ENCODE peak calls at places on chromosomes 7 and 10, in nine cellular contexts. P is BJ; V is ACHN; R is activated CD8-positive, alpha-beta memory T cell treated with anti-CD3 and anti-CD28 coated beads, Interleukin-2, amount 50 U/mL, for 4 hours; X is adrenal gland; K is substantia nigra; C is activated naive CD8-positive, alpha-beta T cell treated with anti-CD3 and anti-CD28 coated beads, Interleukin-2, amount 50 U/mL, for 24 hours; F is non-pigmented ciliary epithelial cell; A is C1 segment of cervical spinal cord. W is an unnamed sample.
A peak's percentile ranks its signal among the peaks of the same experiment; 100 is the strongest.

GRCh38 chr10:110216240-110216639 is 8.8 kb downstream of the MXI1 start:
- DNase-seq in P (no peak), V (peak; percentile 14), R (no peak), X (no peak), K (no peak), C (no peak), F (no peak), A (no peak), W (no peak)

GRCh38 chr7:158805937-158806336 is 23.4 kb downstream of the ESYT2 start:
- DNase-seq in P (no peak), V (peak; percentile 68), R (no peak), X (no peak), K (no peak), C (no peak), F (no peak), A (no peak), W (no peak)

GRCh38 chr7:113217314-113217713 is 99.0 kb upstream of the SMIM30 start:
- DNase-seq in P (no peak), V (no peak), R (no peak), X (no peak), K (no peak), C (no peak), F (no peak), A (no peak), W (no peak)

GRCh38 chr7:77657427-77658331 is 38.6 kb upstream of the RSBN1L start:
- DNase-seq in P (no peak), V (peak; percentile 77), R (no peak), X (no peak), K (no peak), C (no peak), F (no peak), A (no peak), W (peak; percentile 42)

GRCh38 chr10:60114765-60115586 is 208.6 kb upstream of the CCDC6 start:
- DNase-seq in P (peak; percentile 17), V (peak; percentile 64), R (no peak), X (no peak), K (no peak), C (no peak), F (peak; percentile 45), A (no peak), W (peak; percentile 50)

GRCh38 chr7:36280840-36281812 is 108.5 kb upstream of the ANLN start:
- DNase-seq in P (no peak), V (peak; percentile 87), R (no peak), X (peak; percentile 83), K (peak; percentile 81), C (no peak), F (peak; percentile 71), A (peak; percentile 32), W (no peak)

GRCh38 chr7:17347426-17347825 is 49.0 kb downstream of the AHR start:
- DNase-seq in P (no peak), V (no peak), R (no peak), X (no peak), K (no peak), C (no peak), F (no peak), A (no peak), W (no peak)

GRCh38 chr7:148151778-148152177 is 438.8 kb upstream of the C7orf33 start:
- DNase-seq in P (no peak), V (no peak), R (no peak), X (no peak), K (no peak), C (no peak), F (no peak), A (no peak), W (no peak)

GRCh38 chr7:1741751-1742554 is 71.9 kb downstream of the ELFN1 start:
- DNase-seq in P (no peak), V (no peak), R (no peak), X (no peak), K (no peak), C (peak; percentile 18), F (no peak), A (no peak), W (no peak)

GRCh38 chr7:140418653-140419052 is 14.8 kb downstream of the RAB19 start:
- DNase-seq in P (no peak), V (no peak), R (no peak), X (no peak), K (no peak), C (no peak), F (no peak), A (no peak), W (no peak)

GRCh38 chr7:27148776-27149641 is 1.4 kb upstream of the HOXA6 start:
- DNase-seq in P (no peak), V (peak; percentile 40), R (no peak), X (peak; percentile 66), K (no peak), C (no peak), F (no peak), A (no peak), W (no peak)

GRCh38 chr10:43801137-43801536 is 152.5 kb upstream of the ZNF32 start:
- DNase-seq in P (no peak), V (no peak), R (no peak), X (no peak), K (no peak), C (no peak), F (no peak), A (no peak), W (no peak)

W was measured in T-helper 1 cell.